ENCODE peak calls at places on chromosomes 2 and 18, in eight cellular contexts. J is body of pancreas; R is fibroblast of mammary gland; I is right lobe of liver; M is GOT3; H is nucleus accumbens; V is germinal center; E is stimulated activated CD8-positive, alpha-beta memory T cell treated with anti-CD3 and anti-CD28 coated beads, Interleukin-4, amount 100 ng/mL, for 1 hour. Z is an unnamed sample.

GRCh38 chr2:71220743-71221142 is 6.2 kb downstream of the PAIP2B start:
- DNase-seq in R (no peak), H (no peak), E (no peak), J (no peak), M (no peak), I (no peak), V (no peak), Z (no peak)

GRCh38 chr18:58020567-58021107 is 23.4 kb upstream of the NEDD4L start:
- DNase-seq in J (no peak), R (no peak), I (no peak), H (no peak), M (no peak), E (no peak), V (no peak), Z (no peak)

GRCh38 chr18:8052237-8052701 is 485.2 kb downstream of the PTPRM start:
- DNase-seq in I (no peak), R (peak), J (no peak), M (no peak), E (no peak), V (no peak), H (no peak), Z (peak)

GRCh38 chr2:152354909-152355308 is 19.9 kb downstream of the FMNL2 start:
- DNase-seq in J (no peak), H (no peak), E (no peak), M (no peak), V (no peak), R (peak), I (no peak), Z (peak)

GRCh38 chr2:112010751-112011150 is 44.3 kb upstream of the TMEM87B start:
- DNase-seq in E (no peak), M (no peak), I (no peak), H (no peak), V (no peak), J (no peak), R (no peak), Z (no peak)

GRCh38 chr18:35284846-35285245 is 5.2 kb downstream of the ZSCAN30 start:
- DNase-seq in J (no peak), H (no peak), V (no peak), M (no peak), E (no peak), I (no peak), R (no peak), Z (no peak)

GRCh38 chr2:190036071-190036470 is 26.5 kb downstream of the MSTN start:
- DNase-seq in H (no peak), E (no peak), I (no peak), R (no peak), M (no peak), J (no peak), V (no peak), Z (no peak)

GRCh38 chr18:76979906-76980305 is 152.7 kb downstream of the MBP start:
- DNase-seq in R (no peak), I (no peak), J (no peak), H (no peak), E (no peak), M (no peak), V (no peak), Z (no peak)

GRCh38 chr2:174681983-174682577 is 82.2 kb downstream of the CHRNA1 start:
- DNase-seq in H (peak), I (peak), V (peak), R (peak), J (peak), M (no peak), E (no peak), Z (no peak)

GRCh38 chr18:36358141-36358540 is 60.6 kb downstream of the FHOD3 start:
- DNase-seq in J (no peak), M (no peak), I (no peak), E (no peak), V (no peak), H (no peak), R (no peak), Z (no peak)

GRCh38 chr2:232886176-232886575 is 16.1 kb downstream of the SNORC start:
- DNase-seq in I (no peak), E (no peak), M (no peak), R (no peak), H (no peak), V (no peak), J (no peak), Z (no peak)

GRCh38 chr18:59228361-59228760 is 8.4 kb downstream of the GRP start:
- DNase-seq in M (no peak), R (peak), E (no peak), I (no peak), J (no peak), V (no peak), H (no peak), Z (peak)

GRCh38 chr2:85326406-85326945 is 1.3 kb downstream of the TGOLN2 start:
- DNase-seq in R (peak), H (no peak), M (no peak), J (no peak), E (no peak), I (no peak), V (peak), Z (no peak)

GRCh38 chr18:62377408-62377807 is 52.3 kb downstream of the TNFRSF11A start:
- DNase-seq in V (no peak), H (no peak), I (no peak), E (no peak), J (no peak), R (no peak), M (no peak), Z (no peak)

GRCh38 chr2:218882866-218883366 is 2.3 kb downstream of the WNT10A start:
- DNase-seq in R (peak), J (no peak), V (no peak), M (no peak), H (no peak), E (no peak), I (no peak), Z (no peak)

GRCh38 chr2:3467654-3468053 is 51.7 kb downstream of the ADI1 start:
- DNase-seq in R (no peak), H (no peak), E (no peak), M (no peak), J (no peak), I (no peak), V (no peak), Z (no peak)

GRCh38 chr2:211103989-211104388 is 547.6 kb downstream of the CPS1 start:
- DNase-seq in R (peak), I (peak), M (no peak), J (no peak), E (no peak), V (no peak), H (no peak), Z (no peak)

GRCh38 chr2:24489465-24489864 is 1.6 kb upstream of the NCOA1 start:
- DNase-seq in H (no peak), J (no peak), R (no peak), I (no peak), E (no peak), M (no peak), V (no peak), Z (no peak)

GRCh38 chr2:3435440-3435839 is 55.9 kb downstream of the TRAPPC12 start:
- DNase-seq in H (no peak), E (no peak), M (no peak), V (no peak), I (no peak), R (no peak), J (no peak), Z (no peak)

GRCh38 chr2:168050377-168050776 is 197.0 kb downstream of the STK39 start:
- DNase-seq in J (no peak), H (no peak), V (no peak), M (no peak), E (no peak), R (no peak), I (no peak), Z (no peak)

GRCh38 chr2:40178971-40179370 is 272.9 kb downstream of the SLC8A1 start:
- DNase-seq in V (no peak), E (no peak), R (peak), M (no peak), J (no peak), I (no peak), H (no peak), Z (no peak)

GRCh38 chr2:43931293-43931692 is 64.5 kb downstream of the LRPPRC start:
- DNase-seq in M (no peak), I (no peak), V (no peak), H (no peak), R (no peak), E (no peak), J (no peak), Z (no peak)

GRCh38 chr2:105143467-105144127 is 97.9 kb upstream of the GPR45 start:
- DNase-seq in J (no peak), E (no peak), V (peak), R (no peak), M (no peak), H (peak), I (no peak), Z (no peak)

GRCh38 chr2:96821113-96821512 is 5.0 kb downstream of the CNNM3 start:
- DNase-seq in E (no peak), V (no peak), R (no peak), M (no peak), I (no peak), H (no peak), J (no peak), Z (no peak)

GRCh38 chr2:234074751-234075520 is 24.4 kb downstream of the SPP2 start:
- DNase-seq in M (no peak), J (no peak), V (no peak), R (peak), I (no peak), E (no peak), H (no peak), Z (no peak)

GRCh38 chr18:35460719-35461118 is 37.0 kb downstream of the INO80C start:
- DNase-seq in J (no peak), I (no peak), H (no peak), E (no peak), M (no peak), V (no peak), R (peak), Z (no peak)

GRCh38 chr2:175879679-175880078 is 122.4 kb downstream of the LNPK start:
- DNase-seq in H (no peak), M (no peak), V (no peak), E (no peak), R (no peak), I (no peak), J (no peak), Z (no peak)

Z was measured in stromal cell of bone marrow.